ENCODE peak calls at places on chromosomes 5 and 9, in five cellular contexts. S is K562, G is HepG2, M is GM12878, B is SK-N-SH. R is an unnamed sample.

GRCh38 chr5:57221049-57221568 is 47.2 kb downstream of the GPBP1 start:
- DNase-seq in S (peak), G (peak), M (peak), B (peak), R (peak)

GRCh38 chr9:113309204-113309813 is 6.1 kb upstream of the RNF183 start:
- DNase-seq in S (peak), G (peak), M (no peak), B (peak), R (peak)

GRCh38 chr5:115977096-115977495 is 14.8 kb downstream of the LVRN start:
- DNase-seq in S (no peak), G (no peak), M (peak), B (no peak), R (no peak)

GRCh38 chr9:14309403-14309802 is 4.5 kb downstream of the NFIB start:
- DNase-seq in S (no peak), G (no peak), M (no peak), B (peak), R (no peak)

GRCh38 chr5:122880749-122881148 is 35.3 kb downstream of the SNX24 start:
- DNase-seq in S (no peak), G (no peak), M (peak), B (peak), R (no peak)

GRCh38 chr9:69746859-69747560 is 12.8 kb downstream of the PTAR1 start:
- DNase-seq in S (no peak), G (peak), M (no peak), B (no peak), R (no peak)

GRCh38 chr5:177369050-177369912 is 11.6 kb downstream of the RGS14 start:
- DNase-seq in S (no peak), G (no peak), M (no peak), B (peak), R (peak)

GRCh38 chr5:19655587-19655986 is 332.4 kb downstream of the CDH18 start:
- DNase-seq in S (no peak), G (no peak), M (no peak), B (no peak), R (no peak)

GRCh38 chr5:159208508-159209437 is 580 bp downstream of the RNF145 start:
- DNase-seq in S (peak), G (peak), M (no peak), B (peak), R (no peak)

GRCh38 chr5:133924221-133924920 is 44.1 kb downstream of the C5orf15 start:
- DNase-seq in S (no peak), G (no peak), M (no peak), B (peak), R (no peak)

GRCh38 chr5:103461223-103461622 is 101.4 kb downstream of the NUDT12 start:
- DNase-seq in S (no peak), G (no peak), M (no peak), B (no peak), R (no peak)

GRCh38 chr5:71482132-71482531 is 26.7 kb downstream of the BDP1 start:
- DNase-seq in S (no peak), G (peak), M (no peak), B (no peak), R (no peak)

GRCh38 chr5:110681953-110682352 is 44.5 kb downstream of the TMEM232 start:
- DNase-seq in S (no peak), G (no peak), M (no peak), B (no peak), R (no peak)

GRCh38 chr5:124030043-124030461 is 518.1 kb downstream of the CSNK1G3 start:
- DNase-seq in S (no peak), G (no peak), M (no peak), B (peak), R (no peak)

GRCh38 chr9:137741330-137741729 is 122.5 kb downstream of the EHMT1 start:
- DNase-seq in S (no peak), G (no peak), M (no peak), B (no peak), R (no peak)

GRCh38 chr5:44441460-44441859 is 52.2 kb upstream of the FGF10 start:
- DNase-seq in S (no peak), G (no peak), M (no peak), B (no peak), R (no peak)

DNA sequence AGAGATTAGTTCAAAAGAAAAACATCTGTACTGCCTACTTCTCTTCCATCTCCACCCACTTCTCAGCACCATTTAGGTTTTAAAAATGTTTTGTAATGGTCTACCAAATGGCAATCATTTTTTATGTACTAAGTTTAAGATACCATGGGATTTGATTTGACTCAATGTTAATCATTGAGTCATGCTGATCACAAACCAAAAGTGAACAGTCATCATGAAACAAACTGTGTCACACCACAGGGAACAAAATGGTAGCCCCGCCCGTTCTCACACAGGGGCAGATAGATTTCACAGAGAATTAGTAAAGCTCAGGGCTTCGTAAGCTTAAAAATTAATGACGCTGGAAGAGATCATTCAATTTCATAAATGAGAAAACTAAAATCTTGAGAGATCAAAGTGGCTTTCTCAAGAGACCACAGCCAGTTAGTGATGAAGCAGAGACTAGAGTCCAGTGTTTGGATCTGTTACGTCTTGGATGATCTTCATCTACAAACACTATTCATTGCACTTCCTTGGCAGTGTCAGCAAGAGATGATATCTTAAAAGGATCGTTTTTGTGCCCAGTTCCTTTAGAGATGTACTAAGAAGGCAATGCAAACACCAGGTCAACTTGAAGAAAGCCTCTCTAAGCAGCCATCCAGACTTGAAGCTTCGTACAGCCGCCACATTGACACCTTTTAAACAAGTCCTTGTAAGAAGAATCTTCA is 33.9 kb upstream of the TRIO start:
- DNase-seq in S (no peak), G (no peak), M (peak), B (no peak), R (no peak)
- TF ChIP-seq FOXM1 in S (no peak), G (no peak), M (no peak), B (no peak), R (no peak)

GRCh38 chr5:151005187-151005974 is 15.0 kb upstream of the GPX3 start:
- DNase-seq in S (no peak), G (peak), M (no peak), B (no peak), R (no peak)

GRCh38 chr5:151007430-151008123 is 12.8 kb upstream of the GPX3 start:
- DNase-seq in S (no peak), G (no peak), M (no peak), B (no peak), R (no peak)

GRCh38 chr5:151008124-151008491 is 12.3 kb upstream of the GPX3 start:
- DNase-seq in S (peak), G (no peak), M (no peak), B (no peak), R (no peak)

GRCh38 chr5:151005975-151006576 is 14.3 kb upstream of the GPX3 start:
- DNase-seq in S (no peak), G (no peak), M (no peak), B (no peak), R (no peak)

DNA sequence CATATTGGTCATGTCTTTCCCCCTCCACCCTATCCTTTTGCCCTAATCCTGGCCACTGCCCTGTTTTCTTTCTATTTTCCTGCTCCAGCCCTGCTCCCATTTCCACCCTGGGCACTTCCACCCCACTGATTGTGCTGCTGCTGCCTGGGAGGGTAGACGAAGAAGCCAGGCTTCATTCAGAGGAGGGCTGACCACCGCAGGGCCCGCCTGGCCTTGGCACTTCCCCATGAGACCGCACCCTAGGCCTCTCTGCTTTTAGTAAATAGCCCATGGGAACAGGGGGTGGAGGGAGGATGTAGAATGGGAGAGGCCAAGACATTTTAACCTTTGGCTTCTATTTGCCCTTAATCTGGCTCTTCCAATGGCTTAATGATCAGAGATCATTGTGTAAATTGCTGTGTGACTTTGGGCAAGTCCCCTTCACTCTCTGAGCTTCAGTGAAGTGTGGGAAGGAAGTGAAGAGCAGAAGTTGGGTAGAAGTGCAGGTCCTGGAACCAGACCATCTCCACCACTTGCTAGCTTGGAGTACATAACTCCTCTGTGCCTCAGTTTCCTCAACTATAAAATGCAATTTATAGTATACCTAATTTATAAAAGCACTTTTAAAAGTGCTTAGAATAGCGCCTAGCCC is 13.6 kb upstream of the GPX3 start:
- DNase-seq in S (no peak), G (no peak), M (no peak), B (no peak), R (no peak)
- TF ChIP-seq FOXM1 in S (no peak), G (no peak), M (no peak), B (no peak), R (no peak)

DNA sequence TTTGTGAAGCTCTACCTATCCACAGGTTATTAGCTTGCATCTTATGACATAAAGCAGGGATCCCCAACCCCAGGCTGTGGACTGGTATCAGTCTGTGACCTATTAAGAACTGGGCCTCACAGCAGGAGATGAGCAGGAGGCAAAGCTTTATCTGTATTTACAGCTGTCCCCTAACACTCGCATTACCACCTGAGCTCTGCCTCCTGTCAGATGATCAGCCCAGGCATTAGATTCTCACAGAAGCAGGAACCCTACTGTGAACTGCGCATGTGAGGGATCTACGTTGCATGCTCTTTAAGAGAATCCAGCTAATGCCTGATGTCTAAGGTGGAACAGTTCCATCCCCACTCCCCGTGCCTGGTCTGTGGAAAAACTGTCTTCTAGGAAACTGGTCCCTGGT is 19.7 kb downstream of the FBXW11 start:
- DNase-seq in S (no peak), G (no peak), M (no peak), B (no peak), R (no peak)
- TF ChIP-seq FOXM1 in S (no peak), G (no peak), M (no peak), B (no peak), R (no peak)

DNA sequence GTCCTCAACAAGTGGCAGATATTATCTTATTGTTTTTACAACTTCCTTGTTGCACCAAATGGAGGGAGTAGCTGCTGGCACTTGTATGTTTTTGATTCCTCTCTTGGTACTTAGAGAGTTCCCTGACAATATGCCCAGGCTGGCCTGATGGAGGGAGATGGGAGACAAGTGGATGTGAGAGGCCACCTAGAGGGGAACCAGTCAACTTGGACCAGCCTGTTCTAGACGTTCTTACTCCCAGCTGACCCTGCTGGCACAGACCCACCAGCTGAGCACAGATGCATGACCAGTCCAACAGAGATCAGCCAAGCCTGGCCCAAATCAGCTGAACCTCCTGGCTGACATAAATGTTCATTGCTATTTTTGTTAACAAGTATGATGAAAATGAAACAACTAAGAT is 60.9 kb upstream of the GDNF start:
- DNase-seq in S (no peak), G (peak), M (no peak), B (peak), R (peak)
- TF ChIP-seq FOXM1 in S (no peak), G (no peak), M (no peak), B (no peak), R (no peak)

DNA sequence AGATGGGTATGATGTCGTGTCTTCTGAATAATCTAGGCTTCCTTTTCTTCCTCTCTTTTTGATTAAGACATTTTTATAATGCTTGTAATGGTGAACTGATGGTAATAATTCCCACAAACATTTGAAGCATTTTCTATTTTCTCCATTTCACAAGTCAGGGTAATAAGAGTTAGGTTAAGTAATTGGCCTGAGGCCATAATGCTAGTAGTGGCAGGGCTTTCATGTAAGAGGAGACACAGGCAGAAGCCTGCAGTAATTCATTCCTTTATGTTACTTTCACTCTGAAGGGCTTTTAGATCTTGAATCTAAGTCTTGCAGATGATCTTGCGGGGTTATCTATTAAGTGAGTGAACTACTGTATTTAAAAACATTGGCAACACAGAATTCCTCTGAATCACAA is 374.9 kb downstream of the MAT2B start:
- DNase-seq in S (no peak), G (no peak), M (no peak), B (no peak), R (no peak)
- TF ChIP-seq FOXM1 in S (no peak), G (no peak), M (no peak), B (no peak), R (no peak)